ENCODE peak calls at places on chromosomes 11 and 22, in six cellular contexts. R, B, J, Q, D and Z are unnamed samples.

GRCh38 chr22:50074551-50075042 is 10.6 kb downstream of the MLC1 start:
- DNase-seq in R (peak), B (peak), J (no peak), Q (peak), D (peak), Z (no peak)

GRCh38 chr22:27988704-27989103 is 69.6 kb upstream of the PITPNB start:
- DNase-seq in R (no peak), B (no peak), J (peak), Q (no peak), D (no peak), Z (no peak)

GRCh38 chr11:61911701-61912529 is 5.5 kb downstream of the RAB3IL1 start:
- DNase-seq in R (no peak), B (peak), J (peak), Q (no peak), D (no peak), Z (no peak)

GRCh38 chr22:25137577-25138525 is 61.8 kb upstream of the CRYBB3 start:
- DNase-seq in R (no peak), B (peak), J (no peak), Q (no peak), D (no peak), Z (no peak)

GRCh38 chr11:16774920-16775603 is 36.6 kb downstream of the C11orf58 start:
- DNase-seq in R (no peak), B (no peak), J (no peak), Q (no peak), D (no peak), Z (no peak)

GRCh38 chr11:28826807-28827206 is 718.6 kb downstream of the METTL15 start:
- DNase-seq in R (no peak), B (no peak), J (no peak), Q (no peak), D (no peak), Z (no peak)

GRCh38 chr22:39236321-39237275 is 8.2 kb downstream of the PDGFB start:
- DNase-seq in R (peak), B (peak), J (no peak), Q (no peak), D (peak), Z (no peak)

GRCh38 chr11:115630109-115630700 is 126.0 kb upstream of the CADM1 start:
- DNase-seq in R (no peak), B (no peak), J (no peak), Q (peak), D (no peak), Z (no peak)

GRCh38 chr22:31752096-31752847 is 1.5 kb upstream of the DEPDC5 start:
- DNase-seq in R (no peak), B (no peak), J (no peak), Q (no peak), D (no peak), Z (peak)

GRCh38 chr11:78034623-78035022 is 11.5 kb upstream of the KCTD14 start:
- DNase-seq in R (no peak), B (no peak), J (no peak), Q (peak), D (no peak), Z (no peak)

GRCh38 chr22:20128902-20129746 is 2.5 kb upstream of the ZDHHC8 start:
- DNase-seq in R (peak), B (peak), J (no peak), Q (peak), D (peak), Z (peak)

GRCh38 chr11:91947215-91947614 is 277.4 kb upstream of the FAT3 start:
- DNase-seq in R (no peak), B (no peak), J (no peak), Q (no peak), D (no peak), Z (no peak)

GRCh38 chr11:7871056-7871455 is 60.0 kb downstream of the OR10A6 start:
- DNase-seq in R (no peak), B (no peak), J (no peak), Q (no peak), D (no peak), Z (no peak)

GRCh38 chr11:120256779-120257178 is 16.8 kb downstream of the POU2F3 start:
- DNase-seq in R (no peak), B (no peak), J (no peak), Q (no peak), D (no peak), Z (no peak)

GRCh38 chr22:27405672-27406388 is 395.7 kb downstream of the MN1 start:
- DNase-seq in R (peak), B (peak), J (no peak), Q (peak), D (peak), Z (peak)

GRCh38 chr22:35688913-35689675 is 28.6 kb upstream of the APOL5 start:
- DNase-seq in R (no peak), B (no peak), J (no peak), Q (no peak), D (no peak), Z (no peak)

GRCh38 chr22:50708474-50708873 is 29.5 kb upstream of the ACR start:
- DNase-seq in R (no peak), B (no peak), J (no peak), Q (no peak), D (no peak), Z (no peak)

GRCh38 chr22:36505998-36506635 is 723 bp downstream of the FOXRED2 start:
- DNase-seq in R (peak), B (no peak), J (no peak), Q (no peak), D (no peak), Z (no peak)

GRCh38 chr11:12968101-12968500 is 41.0 kb upstream of the RASSF10 start:
- DNase-seq in R (no peak), B (no peak), J (no peak), Q (no peak), D (no peak), Z (no peak)

GRCh38 chr11:72684236-72684912 is 10.2 kb upstream of the PDE2A start:
- DNase-seq in R (peak), B (peak), J (peak), Q (peak), D (peak), Z (peak)

GRCh38 chr22:22139364-22139763 is 105.2 kb upstream of the VPREB1 start:
- DNase-seq in R (no peak), B (no peak), J (no peak), Q (no peak), D (no peak), Z (no peak)

GRCh38 chr22:22144858-22145257 is 99.7 kb upstream of the VPREB1 start:
- DNase-seq in R (no peak), B (no peak), J (no peak), Q (peak), D (no peak), Z (no peak)

GRCh38 chr22:22141031-22141430 is 103.6 kb upstream of the VPREB1 start:
- DNase-seq in R (no peak), B (no peak), J (no peak), Q (no peak), D (no peak), Z (no peak)

GRCh38 chr22:22141771-22142591 is 102.6 kb upstream of the VPREB1 start:
- DNase-seq in R (no peak), B (no peak), J (no peak), Q (no peak), D (no peak), Z (no peak)

GRCh38 chr22:22143448-22143847 is 101.1 kb upstream of the VPREB1 start:
- DNase-seq in R (no peak), B (no peak), J (no peak), Q (no peak), D (no peak), Z (no peak)
- H3K27ac ChIP-seq in R (no peak), B (no peak), J (no peak), Q (no peak), D (no peak), Z (no peak)

GRCh38 chr22:41978732-41979131 is 9.5 kb downstream of the SEPTIN3 start:
- DNase-seq in R (no peak), B (no peak), J (no peak), Q (no peak), D (no peak), Z (no peak)

GRCh38 chr22:41974691-41975290 is 5.5 kb downstream of the SEPTIN3 start:
- DNase-seq in R (no peak), B (no peak), J (no peak), Q (no peak), D (no peak), Z (no peak)

GRCh38 chr22:41975299-41976069 is 6.2 kb downstream of the SEPTIN3 start:
- DNase-seq in R (no peak), B (no peak), J (no peak), Q (no peak), D (no peak), Z (no peak)

GRCh38 chr22:41976961-41977566 is 7.8 kb downstream of the SEPTIN3 start:
- DNase-seq in R (no peak), B (no peak), J (no peak), Q (peak), D (no peak), Z (peak)

GRCh38 chr22:41976070-41976901 is 7.0 kb downstream of the SEPTIN3 start:
- DNase-seq in R (peak), B (peak), J (no peak), Q (peak), D (peak), Z (peak)
- H3K4me3 ChIP-seq in R (peak), B (peak), J (peak), Q (peak), D (peak), Z (peak)

GRCh38 chr11:32586576-32587190 is 3.1 kb downstream of the EIF3M start:
- DNase-seq in R (no peak), B (no peak), J (no peak), Q (peak), D (peak), Z (peak)
- TF ChIP-seq CTCF in R (no peak), B (no peak), J (no peak), Q (peak), D (peak), Z (no peak)

GRCh38 chr11:44564198-44564597 is 1.3 kb upstream of the CD82 start:
- DNase-seq in R (peak), B (peak), J (no peak), Q (no peak), D (no peak), Z (no peak)

GRCh38 chr11:44562836-44563460 is 2.5 kb upstream of the CD82 start:
- DNase-seq in R (no peak), B (no peak), J (no peak), Q (no peak), D (no peak), Z (no peak)

GRCh38 chr11:44563716-44564115 is 1.7 kb upstream of the CD82 start:
- DNase-seq in R (no peak), B (no peak), J (no peak), Q (no peak), D (no peak), Z (no peak)

GRCh38 chr11:44561275-44561781 is 4.1 kb upstream of the CD82 start:
- DNase-seq in R (no peak), B (no peak), J (no peak), Q (no peak), D (no peak), Z (no peak)

GRCh38 chr11:44561964-44562734 is 3.3 kb upstream of the CD82 start:
- DNase-seq in R (no peak), B (no peak), J (no peak), Q (no peak), D (no peak), Z (no peak)
- H3K27ac ChIP-seq in R (no peak), B (no peak), J (no peak), Q (no peak), D (no peak), Z (no peak)

GRCh38 chr22:46057762-46058420 is 80.9 kb upstream of the WNT7B start:
- DNase-seq in R (peak), B (no peak), J (peak), Q (no peak), D (no peak), Z (no peak)
- H3K4me3 ChIP-seq in R (no peak), B (no peak), J (peak), Q (no peak), D (no peak), Z (no peak)